ENCODE peak calls at places on chromosomes 4 and X, in ten cellular contexts. W, A, S, J, F, C, D, P, O and G are unnamed samples.

GRCh38 chr4:78154972-78155371 is 97.8 kb downstream of the FRAS1 start:
- DNase-seq in D (no peak), A (no peak), C (no peak), S (no peak), J (no peak), W (no peak), P (no peak), F (no peak), O (no peak), G (no peak)

GRCh38 chr4:158015241-158015640 is 157.6 kb downstream of the GASK1B start:
- DNase-seq in P (no peak), A (no peak), S (no peak), F (no peak), O (no peak), W (peak; percentile 36), J (no peak), D (no peak), C (no peak), G (no peak)

GRCh38 chr4:121741751-121742150 is 23.2 kb downstream of the SMIM43 start:
- DNase-seq in J (no peak), D (no peak), P (no peak), C (no peak), W (no peak), O (no peak), F (no peak), A (no peak), S (no peak), G (no peak)

GRCh38 chrX:12936947-12937346 is 30.5 kb downstream of the TLR8 start:
- DNase-seq in D (no peak), C (no peak), P (no peak), J (no peak), A (no peak), S (no peak), F (no peak), O (no peak), W (no peak), G (no peak)

GRCh38 chrX:109890300-109890699 is 112.6 kb upstream of the TMEM164 start:
- DNase-seq in C (no peak), J (no peak), S (no peak), A (no peak), F (no peak), D (no peak), O (no peak), W (no peak), P (no peak), G (no peak)

GRCh38 chrX:127621780-127622179 is 430.4 kb downstream of the ACTRT1 start:
- DNase-seq in J (no peak), C (no peak), W (no peak), D (no peak), O (no peak), P (no peak), S (no peak), F (no peak), A (no peak), G (no peak)

GRCh38 chrX:49838374-49838773 is 9.3 kb downstream of the PAGE4 start:
- DNase-seq in O (peak; percentile 27), C (peak; percentile 13), P (no peak), J (no peak), D (no peak), S (peak; percentile 51), F (no peak), W (peak; percentile 44), A (no peak), G (peak; percentile 7)

GRCh38 chr4:15695764-15696163 is 7.1 kb upstream of the BST1 start:
- DNase-seq in C (no peak), F (no peak), W (no peak), P (no peak), D (no peak), A (no peak), O (no peak), J (no peak), S (no peak), G (no peak)

GRCh38 chrX:16695079-16695676 is 17.3 kb downstream of the CTPS2 start:
- DNase-seq in F (no peak), S (peak; percentile 67), J (peak; percentile 14), A (peak; percentile 12), O (peak; percentile 36), D (peak; percentile 47), C (peak; percentile 65), W (peak; percentile 27), P (peak; percentile 41), G (peak; percentile 31)

GRCh38 chr4:47784222-47784621 is 53.6 kb downstream of the CORIN start:
- DNase-seq in S (no peak), D (no peak), A (no peak), C (no peak), F (no peak), J (no peak), P (no peak), W (no peak), O (no peak), G (no peak)

GRCh38 chr4:140018931-140019618 is 134.9 kb downstream of the MAML3 start:
- DNase-seq in A (no peak), P (no peak), C (no peak), J (no peak), O (no peak), W (no peak), S (no peak), D (no peak), F (no peak), G (no peak)

GRCh38 chr4:39621582-39621981 is 17.1 kb downstream of the SMIM14 start:
- DNase-seq in A (no peak), O (peak; percentile 75), S (no peak), D (peak; percentile 57), P (no peak), F (no peak), W (peak; percentile 96), C (peak; percentile 31), J (no peak), G (no peak)

GRCh38 chrX:154334496-154334895 is 38.9 kb downstream of the TKTL1 start:
- DNase-seq in F (no peak), D (no peak), A (no peak), S (no peak), O (no peak), W (no peak), P (no peak), C (no peak), J (no peak), G (no peak)

GRCh38 chrX:154761977-154762528 is 611 bp upstream of the DKC1 start:
- DNase-seq in W (no peak), F (peak; percentile 41), C (peak; percentile 34), S (no peak), D (no peak), J (no peak), A (no peak), P (no peak), O (no peak), G (no peak)

GRCh38 chr4:141899541-141899940 is 263.2 kb downstream of the IL15 start:
- DNase-seq in F (no peak), O (no peak), A (no peak), P (no peak), S (no peak), D (no peak), W (no peak), C (no peak), J (no peak), G (no peak)

GRCh38 chr4:10403633-10404445 is 53.4 kb downstream of the ZNF518B start:
- DNase-seq in W (peak; percentile 25), C (peak; percentile 11), P (no peak), F (no peak), A (peak; percentile 44), D (no peak), S (no peak), O (peak; percentile 6), J (no peak), G (peak; percentile 36)

GRCh38 chr4:105715692-105716278 is 7.2 kb downstream of the GSTCD start:
- DNase-seq in C (no peak), F (no peak), J (no peak), O (peak; percentile 23), S (peak; percentile 23), A (no peak), D (no peak), W (peak; percentile 32), P (no peak), G (peak; percentile 23)

GRCh38 chr4:164304861-164305260 is 449.1 kb upstream of the SMIM31 start:
- DNase-seq in J (no peak), W (peak; percentile 6), A (no peak), D (no peak), P (no peak), C (no peak), O (peak; percentile 15), S (no peak), F (no peak), G (no peak)

GRCh38 chrX:3516051-3516541 is 169.6 kb upstream of the MXRA5 start:
- DNase-seq in W (no peak), C (no peak), O (no peak), P (no peak), A (no peak), D (no peak), J (no peak), F (no peak), S (no peak), G (no peak)

GRCh38 chr4:507745-508512 is 8.9 kb downstream of the PIGG start:
- DNase-seq in P (no peak), F (no peak), D (no peak), J (no peak), C (no peak), W (no peak), O (no peak), A (no peak), S (no peak), G (no peak)

GRCh38 chr4:138259801-138260200 is 17.7 kb upstream of the SLC7A11 start:
- DNase-seq in W (peak; percentile 76), O (no peak), S (no peak), F (no peak), P (no peak), A (no peak), C (no peak), J (no peak), D (no peak), G (no peak)